ENCODE peak calls at places on chromosomes 12 and 14, in ten cellular contexts. O, B, V, G, K, I, E, F, D and R are unnamed samples.

GRCh38 chr14:104735830-104736642 is 12.0 kb downstream of the ADSS1 start:
- DNase-seq in O (peak; percentile 84), E (peak; percentile 91), F (no peak), G (peak; percentile 98), K (peak; percentile 78), B (no peak), D (peak; percentile 89), V (peak; percentile 30), I (peak; percentile 83), R (peak; percentile 90)

GRCh38 chr12:11785722-11786121 is 136.2 kb downstream of the ETV6 start:
- DNase-seq in O (no peak), F (no peak), B (no peak), K (no peak), E (no peak), G (no peak), D (no peak), I (no peak), V (peak; percentile 87), R (no peak)

GRCh38 chr12:6605425-6606330 is 1.5 kb downstream of the CHD4 start:
- DNase-seq in I (no peak), E (peak; percentile 25), G (peak; percentile 48), O (peak; percentile 8), D (no peak), V (peak; percentile 60), K (no peak), F (peak; percentile 82), B (no peak), R (peak; percentile 17)

GRCh38 chr14:100059433-100059781 is 5.8 kb upstream of the EVL start:
- DNase-seq in V (peak; percentile 82), O (no peak), I (no peak), E (no peak), K (no peak), G (no peak), D (no peak), B (no peak), F (no peak), R (no peak)

GRCh38 chr14:55915464-55915863 is 202.7 kb upstream of the PELI2 start:
- DNase-seq in K (no peak), D (no peak), F (no peak), O (no peak), V (no peak), B (no peak), I (no peak), G (no peak), E (no peak), R (no peak)

GRCh38 chr12:70609203-70609602 is 28.0 kb downstream of the PTPRB start:
- DNase-seq in G (no peak), K (no peak), E (no peak), D (no peak), O (no peak), I (no peak), B (no peak), F (no peak), V (no peak), R (no peak)

GRCh38 chr12:120849765-120850164 is 54.4 kb downstream of the SPPL3 start:
- DNase-seq in K (no peak), G (peak; percentile 25), I (no peak), B (no peak), F (no peak), V (peak; percentile 88), D (no peak), O (peak; percentile 17), E (no peak), R (no peak)

GRCh38 chr14:89129570-89129969 is 287.5 kb downstream of the FOXN3 start:
- DNase-seq in K (no peak), D (no peak), F (no peak), G (peak; percentile 29), O (no peak), I (no peak), V (no peak), E (no peak), B (no peak), R (no peak)

GRCh38 chr12:49673446-49674317 is 33.5 kb downstream of the FMNL3 start:
- DNase-seq in E (peak; percentile 89), K (peak; percentile 88), I (peak; percentile 81), G (peak; percentile 94), D (peak; percentile 89), V (peak; percentile 71), F (peak; percentile 79), O (peak; percentile 95), B (peak; percentile 89), R (peak; percentile 92)

GRCh38 chr12:6236641-6236940 is 36.4 kb downstream of the CD9 start:
- DNase-seq in F (no peak), O (no peak), E (no peak), D (no peak), I (no peak), G (no peak), V (no peak), B (no peak), K (no peak), R (no peak)

GRCh38 chr14:65729547-65729946 is 317.0 kb downstream of the FUT8 start:
- DNase-seq in G (no peak), I (no peak), B (no peak), O (no peak), E (no peak), V (no peak), K (no peak), D (no peak), F (no peak), R (no peak)

GRCh38 chr14:103625361-103626095 is 3.5 kb upstream of the KLC1 start:
- DNase-seq in G (no peak), F (no peak), B (no peak), O (no peak), I (no peak), E (no peak), K (no peak), V (no peak), D (no peak), R (no peak)

GRCh38 chr12:51855586-51856428 is 7.3 kb upstream of the FIGNL2 start:
- DNase-seq in D (no peak), O (peak; percentile 49), G (no peak), V (no peak), E (peak; percentile 45), B (no peak), K (peak; percentile 48), I (no peak), F (peak; percentile 97), R (peak; percentile 54)

GRCh38 chr14:58755026-58755929 is 117.5 kb downstream of the DACT1 start:
- DNase-seq in V (no peak), O (peak; percentile 30), E (no peak), B (no peak), G (no peak), F (peak; percentile 51), K (no peak), I (no peak), D (no peak), R (no peak)

GRCh38 chr12:96219700-96220206 is 25.6 kb downstream of the ELK3 start:
- DNase-seq in E (no peak), K (no peak), O (no peak), V (peak; percentile 100), G (no peak), F (no peak), I (no peak), B (peak; percentile 90), D (peak; percentile 87), R (no peak)

GRCh38 chr12:106034316-106034715 is 104.4 kb downstream of the NUAK1 start:
- DNase-seq in O (no peak), B (no peak), D (no peak), I (no peak), E (no peak), V (no peak), G (no peak), K (no peak), F (no peak), R (no peak)

GRCh38 chr12:106031736-106032135 is 107.0 kb downstream of the NUAK1 start:
- DNase-seq in O (no peak), B (no peak), G (no peak), V (no peak), E (no peak), D (no peak), K (no peak), I (no peak), F (no peak), R (no peak)

GRCh38 chr12:106030210-106031175 is 108.3 kb downstream of the NUAK1 start:
- DNase-seq in K (no peak), V (no peak), F (peak; percentile 17), G (no peak), O (no peak), E (no peak), I (no peak), D (no peak), B (no peak), R (no peak)

GRCh38 chr12:106033161-106033675 is 105.5 kb downstream of the NUAK1 start:
- DNase-seq in E (no peak), V (no peak), K (no peak), D (no peak), G (no peak), F (no peak), O (no peak), I (no peak), B (no peak), R (no peak)

GRCh38 chr12:106032141-106032925 is 106.4 kb downstream of the NUAK1 start:
- DNase-seq in B (no peak), K (no peak), F (no peak), V (peak; percentile 7), I (no peak), O (no peak), D (no peak), G (no peak), E (no peak), R (no peak)
- TF ChIP-seq CTCF in B (no peak), K (no peak), F (no peak), V (no peak), I (no peak), O (peak; percentile 20), D (no peak), G (no peak), E (peak; percentile 12), R (peak; percentile 27)

GRCh38 chr14:31932675-31933074 is 144.4 kb upstream of the ARHGAP5 start:
- DNase-seq in K (no peak), E (no peak), O (no peak), B (no peak), F (peak; percentile 23), G (no peak), V (no peak), D (no peak), I (no peak), R (no peak)
- H3K27ac ChIP-seq in K (no peak overlapping the region), E (no peak overlapping the region), O (no peak overlapping the region), B (no peak overlapping the region), F (no peak overlapping the region), G (no peak overlapping the region), V (no peak overlapping the region), D (no peak overlapping the region), I (no peak overlapping the region), R (no peak overlapping the region)

DNA sequence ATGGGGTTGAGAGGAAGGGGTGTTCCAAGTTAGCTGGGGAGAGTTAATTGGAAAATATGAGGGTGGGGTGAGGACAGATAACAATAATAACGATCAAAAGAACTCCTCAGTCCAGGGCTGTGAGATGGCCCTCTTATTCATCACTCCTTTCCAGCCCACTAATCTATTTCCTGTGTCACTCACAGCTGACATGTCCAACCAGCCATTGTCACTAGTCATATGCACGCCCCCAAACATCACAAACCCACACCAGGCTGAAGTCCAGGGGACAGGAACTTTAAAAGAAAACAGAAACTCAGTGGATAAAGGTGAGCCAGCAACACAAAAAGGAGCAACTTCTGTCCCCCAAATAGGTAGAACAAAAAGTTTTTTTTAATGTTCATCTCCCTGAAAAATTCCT is 910 bp downstream of the CALCOCO1 start:
- DNase-seq in G (no peak), D (no peak), O (no peak), K (no peak), E (no peak), B (no peak), I (no peak), F (no peak), V (peak; percentile 15), R (no peak)
- H3K4me3 ChIP-seq in G (no peak overlapping the region), D (peak overlapping the region; percentile 75), O (peak overlapping the region; percentile 71), K (peak overlapping the region; percentile 73), E (peak overlapping the region; percentile 90), B (peak overlapping the region; percentile 76), I (peak overlapping the region; percentile 81), F (peak overlapping the region; percentile 58), V (peak overlapping the region; percentile 53), R (peak overlapping the region; percentile 84)

GRCh38 chr12:17527021-17527420 is 563.0 kb downstream of the RERGL start:
- DNase-seq in D (no peak), V (no peak), O (no peak), K (no peak), F (peak; percentile 6), E (no peak), I (no peak), G (no peak), B (no peak), R (no peak)
- TF ChIP-seq CTCF in D (no peak), V (no peak), O (no peak), K (no peak), F (peak; percentile 18), E (no peak), I (no peak), G (no peak), B (no peak), R (no peak)